ENCODE peak calls at places on chromosomes 7 and 10, in four cellular contexts. Q is ovary; D is CD8-positive, alpha-beta memory T cell; H is SJSA1. C is an unnamed sample. For H3K36me3, the result is how much of the 10 kb centered on the place peaks cover.

GRCh38 chr10:85400981-85401695 is 965.5 kb downstream of the GRID1 start:
- DNase-seq in Q (no peak), D (no peak), H (no peak), C (no peak)

GRCh38 chr7:150901160-150902035 is 49.1 kb downstream of the AOC1 start:
- DNase-seq in D (no peak), H (no peak), Q (no peak), C (no peak)

GRCh38 chr10:46257099-46257498 is 29.7 kb upstream of the ANTXRL start:
- DNase-seq in H (no peak), Q (no peak), D (no peak), C (no peak)

GRCh38 chr10:28986117-28986792 is 302.6 kb upstream of the LYZL1 start:
- DNase-seq in D (no peak), Q (no peak), H (peak), C (no peak)

GRCh38 chr10:52453501-52453900 is 139.4 kb downstream of the DKK1 start:
- DNase-seq in D (no peak), H (no peak), Q (no peak), C (no peak)

GRCh38 chr7:38374507-38374906 is 101.1 kb upstream of the TARP start:
- DNase-seq in Q (peak), H (no peak), D (peak), C (no peak)

GRCh38 chr10:99375444-99375843 is 46.3 kb downstream of the CNNM1 start:
- DNase-seq in D (no peak), H (no peak), Q (no peak), C (no peak)

GRCh38 chr7:44150966-44151678 is 10.0 kb upstream of the MYL7 start:
- DNase-seq in Q (no peak), D (no peak), H (no peak), C (no peak)

GRCh38 chr10:102648889-102649752 is 4.8 kb downstream of the TRIM8 start:
- DNase-seq in H (no peak), D (peak), Q (no peak), C (no peak)

GRCh38 chr7:148772297-148773089 is 73.8 kb downstream of the CUL1 start:
- DNase-seq in D (no peak), H (peak), Q (no peak), C (no peak)

GRCh38 chr7:20299647-20300312 is 30.9 kb upstream of the ITGB8 start:
- DNase-seq in D (no peak), H (no peak), Q (no peak), C (no peak)

GRCh38 chr10:29204119-29204518 is 84.8 kb upstream of the LYZL1 start:
- DNase-seq in Q (no peak), D (no peak), H (peak), C (no peak)

GRCh38 chr10:94155722-94156271 is 162.1 kb downstream of the PLCE1 start:
- DNase-seq in D (no peak), H (no peak), Q (no peak), C (no peak)

GRCh38 chr7:43463401-43463980 is 119.4 kb upstream of the STK17A start:
- DNase-seq in D (no peak), H (no peak), Q (no peak), C (no peak)

GRCh38 chr7:36348256-36348655 is 41.4 kb upstream of the ANLN start:
- DNase-seq in D (no peak), H (peak), Q (no peak), C (no peak)

GRCh38 chr10:111076191-111076681 is 593 bp upstream of the ADRA2A start:
- DNase-seq in H (peak), Q (peak), D (no peak), C (no peak)

GRCh38 chr7:104252409-104253134 is 44.8 kb upstream of the ORC5 start:
- DNase-seq in D (no peak), H (no peak), Q (no peak), C (no peak)

GRCh38 chr7:111098011-111098925 is 7.3 kb downstream of the LRRN3 start:
- DNase-seq in D (peak), H (peak), Q (peak), C (no peak)

GRCh38 chr10:12849351-12850181 is 151.9 kb downstream of the CCDC3 start:
- DNase-seq in D (no peak), Q (no peak), H (no peak), C (no peak)

GRCh38 chr10:6216916-6217315 is 14.2 kb downstream of the PFKFB3 start:
- DNase-seq in Q (no peak), D (no peak), H (no peak), C (no peak)
- H3K36me3 ChIP-seq in Q (under half), D (under half), H (half or more), C (half or more)

GRCh38 chr7:128940494-128941322 is 3.0 kb downstream of the IRF5 start:
- DNase-seq in D (peak), H (no peak), Q (no peak), C (no peak)
- H3K4me3 ChIP-seq in D (no peak), H (no peak), Q (no peak), C (no peak)

DNA sequence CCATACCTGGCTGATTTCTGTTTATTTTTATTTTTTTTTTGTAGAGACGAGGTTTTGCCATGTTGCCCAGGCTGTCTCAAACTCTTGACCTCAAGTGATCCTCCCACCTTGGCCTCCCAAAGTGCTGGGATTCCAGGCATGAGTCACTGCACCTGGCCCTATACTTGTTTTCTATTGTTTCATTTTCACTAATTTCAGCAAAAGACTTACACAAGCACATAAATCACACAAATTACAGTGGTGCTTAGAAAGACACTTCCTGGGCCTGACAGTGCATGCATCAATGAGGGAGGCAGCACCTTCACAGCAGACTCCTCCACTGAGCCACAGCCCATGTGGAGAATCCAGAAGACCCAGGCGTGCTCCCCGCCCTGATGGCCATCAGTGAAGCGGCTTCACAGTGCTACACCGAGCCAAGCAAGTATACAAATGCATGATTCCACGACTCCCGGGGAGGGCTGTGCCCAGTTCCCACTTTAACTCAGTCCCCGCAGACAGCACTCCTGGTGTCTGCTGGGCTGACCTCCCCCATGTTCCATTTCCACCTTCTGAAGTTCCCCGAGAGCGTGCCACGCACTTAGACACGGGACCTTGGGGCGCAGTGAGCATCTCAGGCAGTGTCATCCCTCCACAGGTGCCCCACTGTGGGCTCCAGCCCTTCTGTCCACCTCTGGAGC is 20.6 kb downstream of the PITRM1 start:
- DNase-seq in Q (no peak), H (no peak), D (no peak), C (no peak)
- H3K36me3 ChIP-seq in Q (under half), H (half or more), D (half or more), C (half or more)

GRCh38 chr10:129970404-129971364 is 6.6 kb upstream of the EBF3 start:
- DNase-seq in D (no peak), H (no peak), Q (no peak), C (peak)
- H3K4me3 ChIP-seq in D (no peak), H (no peak), Q (no peak), C (peak)

GRCh38 chr10:37680716-37681616 is 176.4 kb downstream of the ZNF248 start:
- DNase-seq in H (no peak), Q (no peak), D (no peak), C (no peak)
- H3K36me3 ChIP-seq in H (under half), Q (under half), D (under half), C (under half)

DNA sequence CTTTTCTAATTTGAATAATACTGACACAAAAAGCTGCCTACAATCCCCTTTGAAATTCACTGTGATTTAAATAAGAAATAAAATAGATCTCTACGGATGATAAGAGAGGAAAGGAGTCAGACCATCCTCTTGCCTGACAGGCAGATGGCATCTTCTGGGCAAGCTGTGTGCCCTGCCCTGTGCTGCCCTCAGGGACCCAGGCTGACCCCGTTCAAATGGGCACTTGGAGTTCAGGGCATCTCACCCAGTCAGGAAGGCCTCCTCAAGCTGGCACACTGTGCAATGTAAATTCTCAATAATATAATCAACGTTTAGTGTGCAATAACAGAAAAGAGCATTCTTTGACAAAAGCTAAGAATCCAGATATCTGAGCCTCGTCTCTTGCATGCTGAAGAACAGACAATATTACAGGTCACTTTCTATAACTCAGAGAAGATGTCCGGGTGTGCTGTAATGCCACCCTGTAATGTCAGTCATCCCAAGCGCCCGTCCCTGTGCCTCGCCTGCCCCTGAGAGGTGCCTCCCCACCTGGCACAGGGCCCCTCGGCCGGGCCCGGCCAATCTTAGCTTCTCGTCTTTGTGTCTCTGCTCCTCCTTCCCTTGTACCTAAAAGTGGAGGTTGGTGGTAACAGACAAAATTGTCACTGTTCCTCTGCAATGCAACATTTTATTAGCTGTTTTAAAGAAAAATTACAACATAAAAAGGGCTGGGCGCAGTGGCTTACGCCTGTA is 263.2 kb downstream of the COBL start:
- DNase-seq in D (no peak), Q (no peak), H (no peak), C (no peak)
- H3K4me3 ChIP-seq in D (no peak), Q (no peak), H (no peak), C (no peak)

GRCh38 chr7:77783540-77783939 is 14.7 kb downstream of the TMEM60 start:
- DNase-seq in Q (no peak), D (no peak), H (no peak), C (no peak)

GRCh38 chr7:77782383-77782782 is 15.9 kb downstream of the TMEM60 start:
- DNase-seq in H (no peak), Q (no peak), D (no peak), C (no peak)

GRCh38 chr7:77783111-77783510 is 15.1 kb downstream of the TMEM60 start:
- DNase-seq in D (no peak), Q (no peak), H (no peak), C (no peak)

GRCh38 chr7:77778535-77778934 is 19.7 kb downstream of the TMEM60 start:
- DNase-seq in D (no peak), H (no peak), Q (no peak), C (no peak)
- H3K36me3 ChIP-seq in D (under half), H (under half), Q (under half), C (half or more)

GRCh38 chr7:155490697-155491628 is 33.0 kb downstream of the EN2 start:
- DNase-seq in D (no peak), H (no peak), Q (no peak), C (no peak)

GRCh38 chr7:155489158-155489840 is 31.4 kb downstream of the EN2 start:
- DNase-seq in Q (no peak), D (no peak), H (no peak), C (no peak)

GRCh38 chr7:155488483-155489127 is 30.7 kb downstream of the EN2 start:
- DNase-seq in Q (no peak), H (no peak), D (no peak), C (no peak)

GRCh38 chr7:155491812-155492211 is 33.9 kb downstream of the EN2 start:
- DNase-seq in H (no peak), D (no peak), Q (no peak), C (no peak)

DNA sequence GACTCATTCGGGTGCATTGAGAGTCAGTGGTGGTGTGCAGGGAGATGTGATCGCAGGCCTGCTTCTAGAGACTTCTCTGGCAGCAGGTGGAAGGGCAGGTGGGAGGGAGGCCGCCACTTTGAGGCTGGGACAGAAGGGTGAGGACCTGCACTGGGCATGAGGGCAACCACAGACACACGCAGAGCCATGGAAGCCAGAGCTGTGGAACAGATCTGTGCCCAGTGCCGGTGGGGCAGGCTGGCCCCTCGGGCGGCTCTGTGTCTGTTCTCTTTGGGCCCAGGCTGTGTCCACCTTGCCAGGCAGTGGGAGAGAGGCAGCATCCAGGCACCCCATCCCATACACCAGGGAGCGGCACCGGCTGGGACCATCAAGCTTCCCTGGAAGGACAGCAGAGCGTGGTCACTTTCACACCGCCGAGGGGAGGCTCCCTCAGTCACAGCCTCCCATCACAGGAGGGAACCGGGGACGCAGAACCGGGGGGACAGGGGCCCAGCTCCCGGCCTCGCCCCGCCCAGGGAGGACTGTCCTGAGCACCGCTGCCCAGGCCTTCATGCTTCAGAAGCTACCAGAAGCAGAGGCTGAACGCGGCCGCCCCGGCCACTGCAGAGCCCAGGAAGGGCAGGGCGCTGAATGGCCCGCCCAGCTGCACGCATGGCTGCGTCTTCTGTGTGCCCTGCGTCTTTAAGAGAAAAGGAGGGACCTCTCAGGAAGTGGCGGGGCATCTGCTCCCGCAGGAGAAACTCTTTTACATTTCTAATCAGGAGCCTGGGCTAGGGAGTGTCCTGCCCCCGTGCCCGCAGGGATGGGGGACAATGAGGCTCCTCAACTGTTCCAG is 32.1 kb downstream of the EN2 start:
- DNase-seq in Q (no peak), D (no peak), H (no peak), C (no peak)
- H3K4me3 ChIP-seq in Q (peak), D (peak), H (no peak), C (peak)

DNA sequence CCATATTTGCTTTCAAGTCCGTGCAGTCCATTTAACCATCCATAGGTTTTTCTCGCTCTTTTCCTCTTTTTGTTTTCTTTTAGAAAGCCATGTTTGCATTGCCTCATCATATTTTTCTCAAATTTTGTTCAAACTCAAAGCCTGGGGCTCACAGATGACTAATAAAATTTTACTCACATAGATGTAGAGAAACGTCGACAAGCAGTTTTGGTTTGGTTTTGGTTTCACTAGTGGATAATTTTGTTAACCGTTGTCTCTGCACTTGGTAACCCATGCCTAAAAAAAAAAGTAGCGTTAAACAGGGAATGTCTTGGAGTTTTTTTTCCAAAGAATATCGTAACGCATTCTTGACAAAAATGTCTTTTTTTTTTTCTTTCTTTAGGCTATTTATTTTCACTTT is 344.2 kb upstream of the GALNT17 start:
- DNase-seq in Q (no peak), H (no peak), D (no peak), C (no peak)
- H3K36me3 ChIP-seq in Q (under half), H (under half), D (under half), C (half or more)

C was measured in tibial artery.